ENCODE peak calls at places on chromosomes 4 and X, in four cellular contexts. B is transverse colon; P is Karpas-422; V is CD4-positive, CD25-positive, alpha-beta regulatory T cell. L is an unnamed sample. For H3K4me1, the result is how much of the 10 kb centered on the place peaks cover.

GRCh38 chr4:91989914-91990313 is 313.9 kb upstream of the GRID2 start:
- DNase-seq in B (no peak), P (no peak), V (no peak), L (no peak)

GRCh38 chr4:82509029-82509428 is 52.8 kb downstream of the TMEM150C start:
- DNase-seq in B (no peak), P (no peak), V (no peak), L (no peak)

GRCh38 chrX:11665144-11666040 is at the start of gene ARHGAP6:
- DNase-seq in B (peak), P (no peak), V (no peak), L (no peak)

GRCh38 chr4:149999485-150000074 is 78.7 kb upstream of the DCLK2 start:
- DNase-seq in B (no peak), P (peak), V (peak), L (no peak)

GRCh38 chrX:1215123-1215823 is 2.8 kb upstream of the CRLF2 start:
- DNase-seq in B (no peak), P (no peak), V (no peak), L (no peak)

GRCh38 chr4:47913858-47914218 is 545 bp downstream of the NFXL1 start:
- DNase-seq in B (peak), P (peak), V (peak), L (peak)

GRCh38 chr4:17111959-17112659 is 213.7 kb upstream of the LDB2 start:
- DNase-seq in B (no peak), P (peak), V (peak), L (no peak)

GRCh38 chrX:37986893-37987292 is 19.5 kb upstream of the SYTL5 start:
- DNase-seq in B (no peak), P (no peak), V (no peak), L (no peak)

GRCh38 chr4:19945979-19946380 is 305.7 kb upstream of the SLIT2 start:
- DNase-seq in B (no peak), P (no peak), V (no peak), L (no peak)

GRCh38 chr4:152672403-152673092 is 7.2 kb downstream of the TMEM154 start:
- DNase-seq in B (no peak), P (no peak), V (no peak), L (no peak)

GRCh38 chr4:33722800-33723511 is 2521.4 kb downstream of the ARAP2 start:
- DNase-seq in B (no peak), P (no peak), V (no peak), L (no peak)

GRCh38 chr4:145507636-145508035 is 26.0 kb downstream of the SMAD1 start:
- DNase-seq in B (no peak), P (no peak), V (no peak), L (no peak)

GRCh38 chrX:112746812-112747630 is 67.3 kb upstream of the LHFPL1 start:
- DNase-seq in B (no peak), P (no peak), V (no peak), L (no peak)

GRCh38 chr4:168432419-168433146 is 47.7 kb downstream of the DDX60L start:
- DNase-seq in B (no peak), P (no peak), V (no peak), L (no peak)

GRCh38 chrX:29826651-29827206 is 388.6 kb upstream of the MAGEB2 start:
- DNase-seq in B (no peak), P (no peak), V (no peak), L (no peak)

DNA sequence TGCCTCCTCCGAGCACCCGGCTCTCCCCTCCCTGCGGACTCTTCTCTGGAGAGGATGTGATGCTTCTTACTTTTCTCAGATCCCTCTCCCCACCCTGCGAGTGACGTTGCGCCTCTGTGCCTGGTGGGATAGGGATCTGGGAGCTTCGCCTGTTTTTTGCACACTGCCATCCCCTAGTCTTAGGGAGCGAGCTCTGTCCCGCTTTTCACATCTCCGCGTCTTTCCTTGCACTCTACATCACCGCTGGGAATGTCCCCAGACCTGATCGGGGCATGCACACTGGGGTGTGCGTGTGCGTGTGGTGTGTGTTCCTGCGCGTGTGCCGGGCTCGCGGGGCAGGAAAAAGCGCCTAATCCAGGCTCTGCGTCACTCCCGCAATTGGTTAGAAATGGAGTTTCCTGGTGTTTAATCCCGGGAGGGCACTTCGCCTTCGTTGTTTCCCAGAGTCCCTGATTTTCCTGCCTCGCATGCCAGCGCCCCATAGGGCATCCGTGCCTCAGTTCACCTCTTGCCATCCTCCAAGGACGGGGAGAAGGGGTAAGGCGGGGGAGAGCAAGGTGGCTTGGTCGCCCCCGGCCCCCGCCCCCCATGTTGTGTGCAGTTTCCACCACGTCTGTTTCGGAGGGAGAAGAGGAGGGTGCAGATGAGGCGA is 909 bp upstream of the TBC1D1 start:
- DNase-seq in B (peak), P (no peak), V (no peak), L (no peak)
- H3K4me3 ChIP-seq in B (peak), P (peak), V (no peak), L (peak)

GRCh38 chr4:98687876-98688275 is 29.5 kb upstream of the TSPAN5 start:
- DNase-seq in B (no peak), P (no peak), V (no peak), L (no peak)
- H3K4me1 ChIP-seq in B (under half), P (under half), V (under half), L (under half)

GRCh38 chr4:142351958-142352357 is 494.1 kb downstream of the INPP4B start:
- DNase-seq in B (no peak), P (no peak), V (no peak), L (no peak)

GRCh38 chr4:142353149-142353738 is 492.9 kb downstream of the INPP4B start:
- DNase-seq in B (no peak), P (peak), V (peak), L (no peak)

GRCh38 chr4:142352682-142353081 is 493.4 kb downstream of the INPP4B start:
- DNase-seq in B (no peak), P (no peak), V (no peak), L (no peak)

GRCh38 chr4:142348489-142349076 is 497.5 kb downstream of the INPP4B start:
- DNase-seq in B (no peak), P (no peak), V (no peak), L (no peak)

DNA sequence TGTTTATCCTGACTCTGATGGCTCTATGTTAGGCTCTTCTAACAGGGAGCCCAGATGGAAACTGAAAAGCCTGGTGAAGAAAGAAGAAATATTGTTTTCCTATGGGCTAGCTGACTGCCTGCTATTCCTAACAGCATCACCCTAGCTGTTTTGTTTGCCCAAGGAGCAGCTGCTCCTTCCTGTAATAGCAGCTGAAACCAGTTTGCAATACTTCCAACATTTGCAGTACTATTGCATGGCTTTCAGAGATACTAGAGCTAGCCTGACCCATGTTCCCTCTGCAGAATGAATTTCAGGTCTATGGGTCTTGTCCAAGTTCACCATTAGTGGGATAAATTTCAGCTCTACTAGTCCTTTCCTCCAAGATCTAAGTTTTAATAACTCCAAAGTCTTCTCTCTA is 495.2 kb downstream of the INPP4B start:
- DNase-seq in B (peak), P (no peak), V (no peak), L (no peak)
- H3K27ac ChIP-seq in B (peak), P (no peak), V (peak), L (peak)

DNA sequence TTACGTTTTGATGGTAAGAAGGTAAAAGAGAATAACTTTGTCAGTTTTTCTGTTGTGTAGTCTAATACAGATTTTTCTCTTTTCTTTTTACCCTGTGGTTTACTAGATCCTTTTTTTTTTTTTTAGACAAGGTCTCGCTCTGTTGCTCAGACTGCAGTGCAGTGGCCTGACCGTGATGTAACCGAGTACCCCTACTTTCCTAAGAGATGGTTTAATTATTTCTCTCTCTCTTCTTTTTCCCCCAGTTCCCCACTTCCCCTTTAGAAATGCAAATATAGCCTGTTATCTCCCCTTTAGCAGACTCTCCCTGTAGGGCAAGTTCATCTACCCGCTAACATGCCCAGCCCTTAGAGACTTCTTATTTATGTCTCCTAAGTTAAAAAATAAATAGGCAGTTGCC is 4.4 kb downstream of the SNX25 start:
- DNase-seq in B (no peak), P (peak), V (no peak), L (no peak)
- H3K4me3 ChIP-seq in B (no peak), P (peak), V (no peak), L (no peak)

DNA sequence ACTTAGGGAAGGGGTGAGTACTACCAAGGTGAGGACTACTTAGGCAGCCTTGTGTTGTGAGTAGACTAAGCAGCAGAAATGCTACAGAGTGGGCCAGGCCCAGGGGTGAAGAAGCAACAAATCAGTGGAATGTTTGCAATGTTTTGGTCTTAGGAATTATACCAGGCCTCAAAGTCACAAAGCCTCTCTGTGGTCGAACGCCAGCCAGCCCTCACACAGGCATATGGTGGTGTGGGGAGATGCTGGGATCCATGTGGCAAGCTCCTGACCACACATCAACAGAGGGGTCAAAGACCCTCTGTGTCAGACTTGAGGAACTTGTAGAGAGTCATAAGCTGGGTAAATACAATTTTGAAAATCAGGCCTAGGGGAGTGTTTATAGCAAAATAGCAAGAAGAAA is 153.8 kb upstream of the KLF3 start:
- DNase-seq in B (no peak), P (no peak), V (peak), L (no peak)
- H3K4me1 ChIP-seq in B (under half), P (under half), V (half or more), L (under half)